ENCODE peak calls at places on chromosomes 13 and 19, in seven cellular contexts. One of them, this sample, is unnamed.

GRCh38 chr13:23707674-23708073 is 137.5 kb downstream of the TNFRSF19 start:
- DNase-seq in cardiac muscle cell: peak
- DNase-seq in heart left ventricle: no peak
- DNase-seq in DMS53: peak
- DNase-seq in M059J: peak
- DNase-seq in nucleus accumbens: no peak
- DNase-seq in RCC 7860: no peak
- DNase-seq in this sample: no peak

GRCh38 chr19:42276821-42277220 is 7.8 kb downstream of the CIC start:
- DNase-seq in cardiac muscle cell: no peak
- DNase-seq in heart left ventricle: no peak
- DNase-seq in DMS53: no peak
- DNase-seq in M059J: peak
- DNase-seq in nucleus accumbens: no peak
- DNase-seq in RCC 7860: no peak
- DNase-seq in this sample: no peak

GRCh38 chr19:18122424-18122823 is 24.8 kb downstream of the MAST3 start:
- DNase-seq in cardiac muscle cell: no peak
- DNase-seq in heart left ventricle: no peak
- DNase-seq in DMS53: no peak
- DNase-seq in M059J: no peak
- DNase-seq in nucleus accumbens: no peak
- DNase-seq in RCC 7860: no peak
- DNase-seq in this sample: no peak

GRCh38 chr19:53977429-53977990 is 13.9 kb upstream of the CACNG6 start:
- DNase-seq in cardiac muscle cell: peak
- DNase-seq in heart left ventricle: peak
- DNase-seq in DMS53: peak
- DNase-seq in M059J: peak
- DNase-seq in nucleus accumbens: peak
- DNase-seq in RCC 7860: peak
- DNase-seq in this sample: peak

GRCh38 chr13:44420376-44421220 is 47.0 kb downstream of the SERP2 start:
- DNase-seq in cardiac muscle cell: no peak
- DNase-seq in heart left ventricle: no peak
- DNase-seq in DMS53: no peak
- DNase-seq in M059J: no peak
- DNase-seq in nucleus accumbens: no peak
- DNase-seq in RCC 7860: no peak
- DNase-seq in this sample: no peak

GRCh38 chr13:93345642-93346220 is 119.1 kb downstream of the GPC6 start:
- DNase-seq in cardiac muscle cell: no peak
- DNase-seq in heart left ventricle: no peak
- DNase-seq in DMS53: no peak
- DNase-seq in M059J: no peak
- DNase-seq in nucleus accumbens: no peak
- DNase-seq in RCC 7860: no peak
- DNase-seq in this sample: no peak

GRCh38 chr19:2081873-2082810 is 14.0 kb downstream of the MOB3A start:
- DNase-seq in cardiac muscle cell: no peak
- DNase-seq in heart left ventricle: peak
- DNase-seq in DMS53: no peak
- DNase-seq in M059J: no peak
- DNase-seq in nucleus accumbens: no peak
- DNase-seq in RCC 7860: no peak
- DNase-seq in this sample: no peak

GRCh38 chr13:21511841-21512240 is 52.7 kb upstream of the ZDHHC20 start:
- DNase-seq in cardiac muscle cell: no peak
- DNase-seq in heart left ventricle: no peak
- DNase-seq in DMS53: no peak
- DNase-seq in M059J: no peak
- DNase-seq in nucleus accumbens: no peak
- DNase-seq in RCC 7860: no peak
- DNase-seq in this sample: no peak

GRCh38 chr19:43628646-43629326 is 9.4 kb upstream of the ZNF428 start:
- DNase-seq in cardiac muscle cell: no peak
- DNase-seq in heart left ventricle: no peak
- DNase-seq in DMS53: no peak
- DNase-seq in M059J: no peak
- DNase-seq in nucleus accumbens: no peak
- DNase-seq in RCC 7860: no peak
- DNase-seq in this sample: peak

GRCh38 chr19:17337675-17338439 is 504 bp downstream of the GTPBP3 start:
- DNase-seq in cardiac muscle cell: no peak
- DNase-seq in heart left ventricle: no peak
- DNase-seq in DMS53: peak
- DNase-seq in M059J: no peak
- DNase-seq in nucleus accumbens: no peak
- DNase-seq in RCC 7860: no peak
- DNase-seq in this sample: no peak

GRCh38 chr13:108176685-108177274 is 38.6 kb downstream of the LIG4 start:
- DNase-seq in cardiac muscle cell: peak
- DNase-seq in heart left ventricle: no peak
- DNase-seq in DMS53: peak
- DNase-seq in M059J: peak
- DNase-seq in nucleus accumbens: peak
- DNase-seq in RCC 7860: no peak
- DNase-seq in this sample: peak

GRCh38 chr13:112637017-112637801 is 49.3 kb upstream of the TUBGCP3 start:
- DNase-seq in cardiac muscle cell: no peak
- DNase-seq in heart left ventricle: no peak
- DNase-seq in DMS53: no peak
- DNase-seq in M059J: no peak
- DNase-seq in nucleus accumbens: no peak
- DNase-seq in RCC 7860: no peak
- DNase-seq in this sample: no peak

GRCh38 chr13:20702945-20703784 is at the start of gene IL17D:
- DNase-seq in cardiac muscle cell: peak
- DNase-seq in heart left ventricle: no peak
- DNase-seq in DMS53: peak
- DNase-seq in M059J: peak
- DNase-seq in nucleus accumbens: no peak
- DNase-seq in RCC 7860: no peak
- DNase-seq in this sample: peak

GRCh38 chr19:28420731-28421550 is 792.0 kb downstream of the UQCRFS1 start:
- DNase-seq in cardiac muscle cell: no peak
- DNase-seq in heart left ventricle: no peak
- DNase-seq in DMS53: no peak
- DNase-seq in M059J: no peak
- DNase-seq in nucleus accumbens: no peak
- DNase-seq in RCC 7860: peak
- DNase-seq in this sample: no peak

GRCh38 chr19:13997637-13997962 is 8.5 kb downstream of the RFX1 start:
- DNase-seq in cardiac muscle cell: no peak
- DNase-seq in heart left ventricle: no peak
- DNase-seq in DMS53: no peak
- DNase-seq in M059J: no peak
- DNase-seq in nucleus accumbens: no peak
- DNase-seq in RCC 7860: no peak
- DNase-seq in this sample: no peak

GRCh38 chr13:106423530-106423929 is 111.9 kb downstream of the EFNB2 start:
- DNase-seq in cardiac muscle cell: no peak
- DNase-seq in heart left ventricle: no peak
- DNase-seq in DMS53: no peak
- DNase-seq in M059J: no peak
- DNase-seq in nucleus accumbens: no peak
- DNase-seq in RCC 7860: no peak
- DNase-seq in this sample: no peak

This sample was measured in midbrain.